ENCODE peak calls at places on chromosomes 2 and 18, in ten cellular contexts. One of them, this sample, is unnamed.

GRCh38 chr2:236365258-236366048 is 101.2 kb upstream of the ASB18 start:
- DNase-seq in astrocyte of the spinal cord: no peak
- DNase-seq in brain microvascular endothelial cell: no peak
- DNase-seq in progenitor cell of endocrine pancreas: no peak
- DNase-seq in fibroblast of mammary gland: no peak
- DNase-seq in omental fat pad: no peak
- DNase-seq in colonic mucosa: no peak
- DNase-seq in endothelial cell of umbilical vein: no peak
- DNase-seq in GM06990: no peak
- DNase-seq in fibroblast of the aortic adventitia: no peak
- DNase-seq in this sample: no peak

GRCh38 chr18:73479472-73479871 is 611.7 kb upstream of the NETO1 start:
- DNase-seq in astrocyte of the spinal cord: peak; percentile 48
- DNase-seq in brain microvascular endothelial cell: peak; percentile 11
- DNase-seq in progenitor cell of endocrine pancreas: no peak
- DNase-seq in fibroblast of mammary gland: peak; percentile 84
- DNase-seq in omental fat pad: no peak
- DNase-seq in colonic mucosa: no peak
- DNase-seq in endothelial cell of umbilical vein: no peak
- DNase-seq in GM06990: no peak
- DNase-seq in fibroblast of the aortic adventitia: peak; percentile 78
- DNase-seq in this sample: no peak

GRCh38 chr2:54878182-54878581 is 154.7 kb downstream of the EML6 start:
- DNase-seq in astrocyte of the spinal cord: no peak
- DNase-seq in brain microvascular endothelial cell: no peak
- DNase-seq in progenitor cell of endocrine pancreas: no peak
- DNase-seq in fibroblast of mammary gland: no peak
- DNase-seq in omental fat pad: no peak
- DNase-seq in colonic mucosa: no peak
- DNase-seq in endothelial cell of umbilical vein: no peak
- DNase-seq in GM06990: no peak
- DNase-seq in fibroblast of the aortic adventitia: no peak
- DNase-seq in this sample: no peak

GRCh38 chr2:138059967-138060635 is 95.8 kb downstream of the HNMT start:
- DNase-seq in astrocyte of the spinal cord: peak; percentile 57
- DNase-seq in brain microvascular endothelial cell: peak; percentile 95
- DNase-seq in progenitor cell of endocrine pancreas: no peak
- DNase-seq in fibroblast of mammary gland: peak; percentile 91
- DNase-seq in omental fat pad: peak; percentile 31
- DNase-seq in colonic mucosa: no peak
- DNase-seq in endothelial cell of umbilical vein: peak; percentile 83
- DNase-seq in GM06990: no peak
- DNase-seq in fibroblast of the aortic adventitia: peak; percentile 95
- DNase-seq in this sample: no peak

GRCh38 chr18:34780856-34781255 is 70.8 kb downstream of the DTNA start:
- DNase-seq in astrocyte of the spinal cord: no peak
- DNase-seq in brain microvascular endothelial cell: no peak
- DNase-seq in progenitor cell of endocrine pancreas: no peak
- DNase-seq in fibroblast of mammary gland: no peak
- DNase-seq in omental fat pad: no peak
- DNase-seq in colonic mucosa: no peak
- DNase-seq in endothelial cell of umbilical vein: no peak
- DNase-seq in GM06990: no peak
- DNase-seq in fibroblast of the aortic adventitia: no peak
- DNase-seq in this sample: no peak

GRCh38 chr2:222861411-222862067 is 703 bp downstream of the ACSL3 start:
- DNase-seq in astrocyte of the spinal cord: peak; percentile 32
- DNase-seq in brain microvascular endothelial cell: no peak
- DNase-seq in progenitor cell of endocrine pancreas: peak; percentile 32
- DNase-seq in fibroblast of mammary gland: no peak
- DNase-seq in omental fat pad: no peak
- DNase-seq in colonic mucosa: peak; percentile 44
- DNase-seq in endothelial cell of umbilical vein: peak; percentile 61
- DNase-seq in GM06990: no peak
- DNase-seq in fibroblast of the aortic adventitia: no peak
- DNase-seq in this sample: peak; percentile 47

GRCh38 chr2:10514287-10514686 is 66.2 kb upstream of the ODC1 start:
- DNase-seq in astrocyte of the spinal cord: no peak
- DNase-seq in brain microvascular endothelial cell: no peak
- DNase-seq in progenitor cell of endocrine pancreas: no peak
- DNase-seq in fibroblast of mammary gland: no peak
- DNase-seq in omental fat pad: no peak
- DNase-seq in colonic mucosa: no peak
- DNase-seq in endothelial cell of umbilical vein: no peak
- DNase-seq in GM06990: no peak
- DNase-seq in fibroblast of the aortic adventitia: no peak
- DNase-seq in this sample: no peak

GRCh38 chr2:30408961-30409387 is 38.1 kb upstream of the LCLAT1 start:
- DNase-seq in astrocyte of the spinal cord: peak; percentile 44
- DNase-seq in brain microvascular endothelial cell: peak; percentile 6
- DNase-seq in progenitor cell of endocrine pancreas: no peak
- DNase-seq in fibroblast of mammary gland: peak; percentile 66
- DNase-seq in omental fat pad: no peak
- DNase-seq in colonic mucosa: no peak
- DNase-seq in endothelial cell of umbilical vein: no peak
- DNase-seq in GM06990: no peak
- DNase-seq in fibroblast of the aortic adventitia: peak; percentile 83
- DNase-seq in this sample: no peak

GRCh38 chr2:136611451-136611850 is 153.9 kb upstream of the THSD7B start:
- DNase-seq in astrocyte of the spinal cord: no peak
- DNase-seq in brain microvascular endothelial cell: no peak
- DNase-seq in progenitor cell of endocrine pancreas: no peak
- DNase-seq in fibroblast of mammary gland: no peak
- DNase-seq in omental fat pad: no peak
- DNase-seq in colonic mucosa: no peak
- DNase-seq in endothelial cell of umbilical vein: no peak
- DNase-seq in GM06990: no peak
- DNase-seq in fibroblast of the aortic adventitia: no peak
- DNase-seq in this sample: no peak

GRCh38 chr2:136612079-136612478 is 153.3 kb upstream of the THSD7B start:
- DNase-seq in astrocyte of the spinal cord: no peak
- DNase-seq in brain microvascular endothelial cell: no peak
- DNase-seq in progenitor cell of endocrine pancreas: no peak
- DNase-seq in fibroblast of mammary gland: no peak
- DNase-seq in omental fat pad: no peak
- DNase-seq in colonic mucosa: no peak
- DNase-seq in endothelial cell of umbilical vein: no peak
- DNase-seq in GM06990: no peak
- DNase-seq in fibroblast of the aortic adventitia: no peak
- DNase-seq in this sample: no peak
- TF ChIP-seq CTCF in astrocyte of the spinal cord: no peak
- TF ChIP-seq CTCF in brain microvascular endothelial cell: no peak
- TF ChIP-seq CTCF in progenitor cell of endocrine pancreas: no peak
- TF ChIP-seq CTCF in fibroblast of mammary gland: no peak
- TF ChIP-seq CTCF in omental fat pad: no peak
- TF ChIP-seq CTCF in colonic mucosa: no peak
- TF ChIP-seq CTCF in endothelial cell of umbilical vein: no peak
- TF ChIP-seq CTCF in GM06990: no peak
- TF ChIP-seq CTCF in fibroblast of the aortic adventitia: no peak
- TF ChIP-seq CTCF in this sample: no peak

GRCh38 chr2:159285929-159286708 is at the start of gene WDSUB1:
- DNase-seq in astrocyte of the spinal cord: peak; percentile 56
- DNase-seq in brain microvascular endothelial cell: peak; percentile 71
- DNase-seq in progenitor cell of endocrine pancreas: peak; percentile 56
- DNase-seq in fibroblast of mammary gland: peak; percentile 63
- DNase-seq in omental fat pad: peak; percentile 28
- DNase-seq in colonic mucosa: peak; percentile 70
- DNase-seq in endothelial cell of umbilical vein: peak; percentile 79
- DNase-seq in GM06990: peak; percentile 50
- DNase-seq in fibroblast of the aortic adventitia: peak; percentile 63
- DNase-seq in this sample: peak; percentile 19

GRCh38 chr2:159287733-159288132 is 1.2 kb upstream of the WDSUB1 start:
- DNase-seq in astrocyte of the spinal cord: no peak
- DNase-seq in brain microvascular endothelial cell: no peak
- DNase-seq in progenitor cell of endocrine pancreas: no peak
- DNase-seq in fibroblast of mammary gland: no peak
- DNase-seq in omental fat pad: no peak
- DNase-seq in colonic mucosa: no peak
- DNase-seq in endothelial cell of umbilical vein: no peak
- DNase-seq in GM06990: no peak
- DNase-seq in fibroblast of the aortic adventitia: no peak
- DNase-seq in this sample: no peak

GRCh38 chr2:159292157-159292556 is 5.7 kb upstream of the WDSUB1 start:
- DNase-seq in astrocyte of the spinal cord: no peak
- DNase-seq in brain microvascular endothelial cell: no peak
- DNase-seq in progenitor cell of endocrine pancreas: no peak
- DNase-seq in fibroblast of mammary gland: no peak
- DNase-seq in omental fat pad: no peak
- DNase-seq in colonic mucosa: no peak
- DNase-seq in endothelial cell of umbilical vein: no peak
- DNase-seq in GM06990: no peak
- DNase-seq in fibroblast of the aortic adventitia: no peak
- DNase-seq in this sample: no peak

GRCh38 chr2:159286709-159287441 is 372 bp upstream of the WDSUB1 start:
- DNase-seq in astrocyte of the spinal cord: peak; percentile 94
- DNase-seq in brain microvascular endothelial cell: peak; percentile 90
- DNase-seq in progenitor cell of endocrine pancreas: peak; percentile 100
- DNase-seq in fibroblast of mammary gland: peak; percentile 91
- DNase-seq in omental fat pad: peak; percentile 90
- DNase-seq in colonic mucosa: peak; percentile 99
- DNase-seq in endothelial cell of umbilical vein: peak; percentile 96
- DNase-seq in GM06990: peak; percentile 96
- DNase-seq in fibroblast of the aortic adventitia: peak; percentile 92
- DNase-seq in this sample: peak; percentile 92

DNA sequence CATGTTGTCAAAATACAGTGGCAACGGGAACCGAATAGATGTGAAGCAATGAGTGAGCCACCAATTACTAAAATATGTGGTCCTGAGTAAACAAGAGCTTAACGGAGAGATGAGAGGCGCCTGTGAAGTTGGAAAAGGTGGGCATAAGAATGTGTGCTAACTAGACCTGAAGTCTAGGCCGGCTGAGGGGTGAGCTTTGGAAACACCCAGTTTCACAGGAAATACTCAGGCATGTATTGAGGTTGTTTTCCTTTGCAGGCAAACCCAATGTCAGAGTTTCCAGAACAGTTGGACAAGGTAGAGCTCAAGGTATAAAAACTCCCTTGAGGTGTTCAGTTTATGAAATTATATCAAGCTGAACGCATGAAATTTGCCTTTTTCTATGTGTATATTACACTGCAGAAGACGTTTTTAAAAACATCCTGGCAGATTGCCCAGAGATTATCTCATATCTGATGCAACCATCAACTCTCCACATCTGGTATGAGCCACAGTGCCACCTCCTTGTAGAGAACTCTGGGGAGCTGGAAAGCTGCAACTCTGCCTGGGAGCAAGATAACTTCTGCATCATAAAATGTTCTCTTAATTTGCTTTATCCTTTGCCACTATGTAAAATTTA is 3.9 kb upstream of the WDSUB1 start:
- DNase-seq in astrocyte of the spinal cord: peak; percentile 91
- DNase-seq in brain microvascular endothelial cell: peak; percentile 92
- DNase-seq in progenitor cell of endocrine pancreas: no peak
- DNase-seq in fibroblast of mammary gland: peak; percentile 94
- DNase-seq in omental fat pad: no peak
- DNase-seq in colonic mucosa: peak; percentile 24
- DNase-seq in endothelial cell of umbilical vein: peak; percentile 9
- DNase-seq in GM06990: peak; percentile 39
- DNase-seq in fibroblast of the aortic adventitia: peak; percentile 92
- DNase-seq in this sample: no peak
- TF ChIP-seq CTCF in astrocyte of the spinal cord: no peak
- TF ChIP-seq CTCF in brain microvascular endothelial cell: peak; percentile 45
- TF ChIP-seq CTCF in progenitor cell of endocrine pancreas: no peak
- TF ChIP-seq CTCF in fibroblast of mammary gland: no peak
- TF ChIP-seq CTCF in omental fat pad: no peak
- TF ChIP-seq CTCF in colonic mucosa: no peak
- TF ChIP-seq CTCF in endothelial cell of umbilical vein: no peak
- TF ChIP-seq CTCF in GM06990: no peak
- TF ChIP-seq CTCF in fibroblast of the aortic adventitia: peak; percentile 10
- TF ChIP-seq CTCF in this sample: no peak

DNA sequence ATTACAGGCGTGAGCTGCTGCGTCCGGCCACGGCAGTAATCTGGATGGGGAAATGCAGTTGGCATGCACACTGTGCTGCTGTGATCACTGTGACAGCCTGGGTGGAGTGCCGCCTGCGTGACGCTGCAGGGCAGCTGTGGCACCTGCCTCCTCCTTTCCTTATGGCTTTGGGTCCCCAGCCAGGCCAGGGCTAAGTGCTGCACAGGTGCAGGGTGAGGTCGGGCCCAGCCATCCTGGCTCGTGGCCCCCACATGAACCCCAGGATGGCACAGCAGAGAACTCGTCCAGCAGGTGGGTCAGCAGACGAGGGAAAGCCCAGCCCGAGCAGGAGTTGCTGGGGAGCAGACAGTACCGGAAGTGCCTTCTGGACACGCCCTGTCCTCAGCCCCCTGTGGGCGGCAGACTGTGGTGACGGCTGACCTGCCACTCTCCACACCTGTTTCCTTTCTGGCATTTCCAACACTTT is 17.1 kb downstream of the HS1BP3 start:
- DNase-seq in astrocyte of the spinal cord: no peak
- DNase-seq in brain microvascular endothelial cell: no peak
- DNase-seq in progenitor cell of endocrine pancreas: no peak
- DNase-seq in fibroblast of mammary gland: no peak
- DNase-seq in omental fat pad: no peak
- DNase-seq in colonic mucosa: peak; percentile 74
- DNase-seq in endothelial cell of umbilical vein: peak; percentile 26
- DNase-seq in GM06990: peak; percentile 54
- DNase-seq in fibroblast of the aortic adventitia: no peak
- DNase-seq in this sample: no peak
- TF ChIP-seq CTCF in astrocyte of the spinal cord: no peak
- TF ChIP-seq CTCF in brain microvascular endothelial cell: no peak
- TF ChIP-seq CTCF in progenitor cell of endocrine pancreas: peak; percentile 9
- TF ChIP-seq CTCF in fibroblast of mammary gland: no peak
- TF ChIP-seq CTCF in omental fat pad: no peak
- TF ChIP-seq CTCF in colonic mucosa: peak; percentile 18
- TF ChIP-seq CTCF in endothelial cell of umbilical vein: no peak
- TF ChIP-seq CTCF in GM06990: peak; percentile 12
- TF ChIP-seq CTCF in fibroblast of the aortic adventitia: no peak
- TF ChIP-seq CTCF in this sample: no peak

GRCh38 chr2:63047193-63047533 is 3.5 kb upstream of the OTX1 start:
- DNase-seq in astrocyte of the spinal cord: no peak
- DNase-seq in brain microvascular endothelial cell: no peak
- DNase-seq in progenitor cell of endocrine pancreas: no peak
- DNase-seq in fibroblast of mammary gland: no peak
- DNase-seq in omental fat pad: no peak
- DNase-seq in colonic mucosa: no peak
- DNase-seq in endothelial cell of umbilical vein: no peak
- DNase-seq in GM06990: no peak
- DNase-seq in fibroblast of the aortic adventitia: no peak
- DNase-seq in this sample: no peak

GRCh38 chr2:63049291-63050185 is 1.1 kb upstream of the OTX1 start:
- DNase-seq in astrocyte of the spinal cord: peak; percentile 29
- DNase-seq in brain microvascular endothelial cell: no peak
- DNase-seq in progenitor cell of endocrine pancreas: no peak
- DNase-seq in fibroblast of mammary gland: peak; percentile 21
- DNase-seq in omental fat pad: no peak
- DNase-seq in colonic mucosa: no peak
- DNase-seq in endothelial cell of umbilical vein: peak; percentile 44
- DNase-seq in GM06990: peak; percentile 31
- DNase-seq in fibroblast of the aortic adventitia: peak; percentile 32
- DNase-seq in this sample: no peak

GRCh38 chr2:63050186-63050915 is at the start of gene OTX1:
- DNase-seq in astrocyte of the spinal cord: no peak
- DNase-seq in brain microvascular endothelial cell: no peak
- DNase-seq in progenitor cell of endocrine pancreas: peak; percentile 79
- DNase-seq in fibroblast of mammary gland: peak; percentile 40
- DNase-seq in omental fat pad: no peak
- DNase-seq in colonic mucosa: peak; percentile 63
- DNase-seq in endothelial cell of umbilical vein: peak; percentile 39
- DNase-seq in GM06990: peak; percentile 85
- DNase-seq in fibroblast of the aortic adventitia: peak; percentile 49
- DNase-seq in this sample: no peak

GRCh38 chr2:63048367-63049171 is 2.1 kb upstream of the OTX1 start:
- DNase-seq in astrocyte of the spinal cord: no peak
- DNase-seq in brain microvascular endothelial cell: no peak
- DNase-seq in progenitor cell of endocrine pancreas: no peak
- DNase-seq in fibroblast of mammary gland: no peak
- DNase-seq in omental fat pad: no peak
- DNase-seq in colonic mucosa: peak; percentile 25
- DNase-seq in endothelial cell of umbilical vein: peak; percentile 25
- DNase-seq in GM06990: peak; percentile 41
- DNase-seq in fibroblast of the aortic adventitia: no peak
- DNase-seq in this sample: no peak

GRCh38 chr2:63047534-63048281 is 2.9 kb upstream of the OTX1 start:
- DNase-seq in astrocyte of the spinal cord: no peak
- DNase-seq in brain microvascular endothelial cell: no peak
- DNase-seq in progenitor cell of endocrine pancreas: no peak
- DNase-seq in fibroblast of mammary gland: no peak
- DNase-seq in omental fat pad: no peak
- DNase-seq in colonic mucosa: peak; percentile 19
- DNase-seq in endothelial cell of umbilical vein: no peak
- DNase-seq in GM06990: peak; percentile 32
- DNase-seq in fibroblast of the aortic adventitia: no peak
- DNase-seq in this sample: no peak
- TF ChIP-seq CTCF in astrocyte of the spinal cord: no peak
- TF ChIP-seq CTCF in brain microvascular endothelial cell: peak; percentile 23
- TF ChIP-seq CTCF in progenitor cell of endocrine pancreas: no peak
- TF ChIP-seq CTCF in fibroblast of mammary gland: no peak
- TF ChIP-seq CTCF in omental fat pad: no peak
- TF ChIP-seq CTCF in colonic mucosa: no peak
- TF ChIP-seq CTCF in endothelial cell of umbilical vein: no peak
- TF ChIP-seq CTCF in GM06990: peak; percentile 26
- TF ChIP-seq CTCF in fibroblast of the aortic adventitia: no peak
- TF ChIP-seq CTCF in this sample: no peak

This sample was measured in natural killer cell.